ENCODE peak calls at places on chromosomes 5 and 9, in six cellular contexts. V is CD4-positive, alpha-beta memory T cell; Q is tibial nerve; P is adrenal gland; C is A549; S is thoracic aorta. B is an unnamed sample.

GRCh38 chr5:60960591-60960990 is 15.6 kb downstream of the NDUFAF2 start:
- DNase-seq in Q (no peak), C (peak; percentile 11), S (no peak), V (peak; percentile 15), P (no peak), B (peak; percentile 16)

GRCh38 chr9:124960409-124960752 is 19.5 kb upstream of the GOLGA1 start:
- DNase-seq in P (no peak), V (no peak), Q (no peak), C (peak; percentile 4), S (no peak), B (no peak)

GRCh38 chr5:43432486-43433365 is 20.5 kb upstream of the CCL28 start:
- DNase-seq in P (peak; percentile 22), V (no peak), S (no peak), Q (peak; percentile 72), C (peak; percentile 92), B (peak; percentile 94)

GRCh38 chr9:80842976-80843506 is 846.3 kb downstream of the TLE1 start:
- DNase-seq in Q (no peak), P (no peak), S (no peak), V (no peak), C (no peak), B (peak; percentile 38)

GRCh38 chr5:5523066-5523505 is 100.6 kb downstream of the ICE1 start:
- DNase-seq in S (no peak), P (no peak), Q (no peak), C (peak; percentile 32), V (peak; percentile 61), B (no peak)

GRCh38 chr5:102511666-102512065 is 12.9 kb upstream of the SLCO6A1 start:
- DNase-seq in Q (no peak), V (no peak), C (no peak), P (peak; percentile 23), S (no peak), B (peak; percentile 53)

GRCh38 chr5:76473676-76474075 is 70.6 kb downstream of the IQGAP2 start:
- DNase-seq in Q (no peak), V (peak; percentile 79), C (no peak), P (no peak), S (no peak), B (no peak)

GRCh38 chr5:77643654-77644404 is 5.3 kb upstream of the OTP start:
- DNase-seq in C (no peak), S (no peak), V (no peak), P (no peak), Q (no peak), B (no peak)

GRCh38 chr9:35811364-35812024 is 568 bp downstream of the SPAG8 start:
- DNase-seq in C (no peak), Q (no peak), S (no peak), V (no peak), P (peak; percentile 49), B (no peak)

GRCh38 chr5:35354751-35355150 is 124.5 kb upstream of the PRLR start:
- DNase-seq in C (no peak), P (no peak), Q (no peak), S (no peak), V (no peak), B (no peak)

GRCh38 chr5:376951-377325 is 55.4 kb downstream of the AHRR start:
- DNase-seq in P (no peak), S (no peak), V (no peak), Q (no peak), C (no peak), B (no peak)

GRCh38 chr5:79653843-79654242 is 35.8 kb upstream of the CMYA5 start:
- DNase-seq in V (no peak), Q (no peak), P (no peak), S (no peak), C (no peak), B (no peak)
- H3K4me3 ChIP-seq in V (no peak overlapping the region), Q (no peak overlapping the region), P (no peak overlapping the region), S (no peak overlapping the region), C (no peak overlapping the region), B (no peak overlapping the region)

GRCh38 chr5:93250431-93250830 is 330.6 kb downstream of the NR2F1-AS1 start:
- DNase-seq in Q (no peak), P (no peak), C (no peak), V (no peak), S (no peak), B (no peak)

GRCh38 chr5:93251347-93251746 is 329.7 kb downstream of the NR2F1-AS1 start:
- DNase-seq in S (no peak), V (no peak), Q (no peak), C (no peak), P (no peak), B (no peak)

GRCh38 chr5:93247126-93247525 is 333.9 kb downstream of the NR2F1-AS1 start:
- DNase-seq in V (no peak), S (no peak), Q (no peak), P (no peak), C (no peak), B (no peak)

GRCh38 chr5:93252165-93252564 is 328.9 kb downstream of the NR2F1-AS1 start:
- DNase-seq in S (no peak), Q (no peak), P (no peak), V (no peak), C (peak; percentile 17), B (no peak)

GRCh38 chr5:93249651-93250289 is 331.2 kb downstream of the NR2F1-AS1 start:
- DNase-seq in C (no peak), Q (no peak), P (no peak), V (no peak), S (no peak), B (peak; percentile 42)
- H3K4me3 ChIP-seq in C (no peak overlapping the region), Q (peak overlapping the region; percentile 45), P (no peak overlapping the region), V (no peak overlapping the region), S (peak overlapping the region; percentile 57), B (peak overlapping the region; percentile 21)

GRCh38 chr5:16754621-16755020 is 137.8 kb upstream of the RETREG1 start:
- DNase-seq in S (no peak), Q (no peak), V (no peak), C (no peak), P (no peak), B (no peak)

GRCh38 chr5:16757146-16757545 is 140.3 kb upstream of the RETREG1 start:
- DNase-seq in Q (no peak), S (no peak), C (no peak), P (no peak), V (no peak), B (no peak)

GRCh38 chr5:16756692-16757091 is 139.9 kb upstream of the RETREG1 start:
- DNase-seq in V (no peak), P (no peak), Q (no peak), S (no peak), C (no peak), B (no peak)

GRCh38 chr5:16754086-16754485 is 137.3 kb upstream of the RETREG1 start:
- DNase-seq in Q (no peak), S (no peak), P (no peak), C (no peak), V (no peak), B (no peak)

DNA sequence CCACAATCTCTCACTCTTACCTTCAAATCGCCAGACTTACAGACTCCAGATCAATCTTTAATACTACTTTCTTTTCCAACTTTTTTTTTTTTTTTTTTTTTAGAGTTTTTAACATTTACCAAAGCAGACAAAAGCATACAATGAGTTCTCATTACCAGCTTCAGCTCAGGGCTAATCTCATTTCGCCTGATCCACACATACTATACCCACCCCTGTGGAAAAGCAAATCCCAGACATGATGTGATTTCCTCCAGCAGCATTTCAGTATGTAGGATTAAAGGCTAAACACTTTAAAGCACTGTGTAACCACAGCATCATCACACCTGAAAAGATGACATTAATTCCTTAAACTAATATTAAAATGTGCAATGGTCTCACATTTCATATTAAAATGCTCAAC is 138.8 kb upstream of the RETREG1 start:
- DNase-seq in Q (no peak), C (no peak), P (no peak), S (no peak), V (no peak), B (no peak)
- H3K4me3 ChIP-seq in Q (no peak overlapping the region), C (no peak overlapping the region), P (no peak overlapping the region), S (no peak overlapping the region), V (no peak overlapping the region), B (no peak overlapping the region)

DNA sequence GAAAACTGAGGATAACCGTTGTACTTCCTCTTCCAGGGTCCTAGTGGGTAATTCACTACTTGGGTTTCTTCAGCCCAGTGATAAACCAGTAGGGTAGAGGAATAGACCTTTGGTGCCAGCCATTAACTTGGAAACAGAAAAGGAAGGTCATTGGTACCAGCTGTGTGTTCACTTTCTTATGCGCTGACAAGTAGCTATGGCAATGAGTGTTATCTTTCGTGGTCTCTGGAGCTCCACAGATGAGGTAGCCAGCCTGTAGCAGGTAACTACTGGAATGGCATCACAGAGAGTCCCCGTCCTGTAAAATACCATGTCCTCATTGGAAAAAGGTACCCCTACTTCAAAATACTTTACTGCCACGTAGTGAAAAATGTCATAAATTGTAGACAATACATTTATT is 2.3 kb downstream of the UHRF2 start:
- DNase-seq in V (no peak), P (no peak), C (no peak), Q (no peak), S (no peak), B (no peak)
- H3K4me3 ChIP-seq in V (peak overlapping the region; percentile 77), P (no peak overlapping the region), C (peak overlapping the region; percentile 94), Q (no peak overlapping the region), S (peak overlapping the region; percentile 96), B (peak overlapping the region; percentile 87)

GRCh38 chr5:138489705-138490104 is 24.4 kb downstream of the EGR1 start:
- DNase-seq in S (no peak), C (no peak), P (no peak), Q (no peak), V (no peak), B (no peak)

GRCh38 chr5:138492552-138493045 is 27.3 kb downstream of the EGR1 start:
- DNase-seq in V (no peak), Q (no peak), S (no peak), P (no peak), C (no peak), B (no peak)

GRCh38 chr5:138490648-138491283 is 25.5 kb downstream of the EGR1 start:
- DNase-seq in V (no peak), S (no peak), C (no peak), P (no peak), Q (no peak), B (no peak)

GRCh38 chr5:138491669-138492551 is 26.6 kb downstream of the EGR1 start:
- DNase-seq in S (peak; percentile 51), P (peak; percentile 93), C (peak; percentile 69), V (peak; percentile 81), Q (peak; percentile 78), B (peak; percentile 74)

DNA sequence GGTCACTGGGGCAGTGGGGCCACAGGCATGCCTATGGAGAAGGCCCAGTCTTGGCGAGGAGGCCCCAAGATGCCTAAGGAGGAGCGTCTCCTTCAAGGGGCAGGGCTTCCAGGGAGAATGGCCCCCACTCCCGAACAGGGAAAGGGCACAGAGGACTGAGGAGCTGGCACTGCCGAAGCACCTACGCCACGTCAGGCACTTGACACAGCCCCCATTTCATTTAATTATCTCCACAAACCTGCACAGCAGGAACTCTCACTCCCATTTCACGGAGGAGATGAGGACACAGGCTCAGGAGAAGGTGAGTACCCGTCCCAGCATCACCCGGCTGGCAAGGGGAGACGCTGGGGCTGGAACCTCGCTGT is 26.0 kb downstream of the EGR1 start:
- DNase-seq in C (no peak), V (no peak), P (no peak), S (no peak), Q (no peak), B (no peak)
- H3K4me3 ChIP-seq in C (peak overlapping the region; percentile 50), V (peak overlapping the region; percentile 60), P (no peak overlapping the region), S (peak overlapping the region; percentile 78), Q (peak overlapping the region; percentile 55), B (peak overlapping the region; percentile 50)

B was measured in astrocyte of the cerebellum.